ENCODE peak calls at places on chromosomes 1 and 21, in five cellular contexts. M is ascending aorta, Q is nephron progenitor cell, K is Daoy, J is GM13977. H is an unnamed sample.

GRCh38 chr1:154186177-154186576 is 5.7 kb downstream of the TPM3 start:
- DNase-seq in M (no peak), Q (peak), K (peak), J (peak), H (peak)

GRCh38 chr21:32352556-32352955 is 40.3 kb downstream of the URB1 start:
- DNase-seq in M (no peak), Q (no peak), K (no peak), J (no peak), H (no peak)

GRCh38 chr1:160726114-160726497 is 12.9 kb upstream of the SLAMF7 start:
- DNase-seq in M (no peak), Q (no peak), K (peak), J (no peak), H (no peak)

GRCh38 chr1:235254721-235255120 is 73.3 kb downstream of the ARID4B start:
- DNase-seq in M (no peak), Q (no peak), K (no peak), J (no peak), H (no peak)

GRCh38 chr1:98668733-98669132 is 7.2 kb downstream of the SNX7 start:
- DNase-seq in M (no peak), Q (no peak), K (no peak), J (no peak), H (no peak)

GRCh38 chr1:35936828-35937227 is 5.9 kb downstream of the AGO3 start:
- DNase-seq in M (no peak), Q (no peak), K (no peak), J (no peak), H (no peak)

GRCh38 chr1:201329286-201329685 is 46.0 kb downstream of the PKP1 start:
- DNase-seq in M (no peak), Q (no peak), K (no peak), J (no peak), H (no peak)

GRCh38 chr1:3915551-3916121 is 15.6 kb upstream of the C1orf174 start:
- DNase-seq in M (no peak), Q (no peak), K (no peak), J (no peak), H (no peak)

GRCh38 chr1:104098837-104099236 is 349.1 kb downstream of the AMY1C start:
- DNase-seq in M (no peak), Q (no peak), K (no peak), J (no peak), H (no peak)

GRCh38 chr21:45104560-45104959 is 30.2 kb downstream of the ADARB1 start:
- DNase-seq in M (no peak), Q (no peak), K (peak), J (no peak), H (no peak)

GRCh38 chr1:21665711-21666571 is 3.2 kb downstream of the RAP1GAP start:
- DNase-seq in M (no peak), Q (no peak), K (peak), J (no peak), H (no peak)

GRCh38 chr1:45723248-45723930 is 27.1 kb downstream of the IPP start:
- DNase-seq in M (no peak), Q (no peak), K (no peak), J (no peak), H (no peak)

GRCh38 chr1:100730130-100730529 is 10.6 kb downstream of the VCAM1 start:
- DNase-seq in M (no peak), Q (no peak), K (no peak), J (no peak), H (no peak)

H was measured in mucosa of gallbladder.